ENCODE peak calls at places on chromosomes 3 and 15, in five cellular contexts. F is CMK, Z is kidney glomerular epithelial cell, X is Peyer's patch, E is activated T-cell treated with anti-CD3 and anti-CD28 coated beads for 1 hour. N is an unnamed sample.

GRCh38 chr15:42056934-42057743 is 36.3 kb upstream of the PLA2G4E start:
- DNase-seq in F (no peak), E (peak), X (peak), Z (peak), N (peak)

GRCh38 chr15:44296625-44297524 is 8.4 kb downstream of the GOLM2 start:
- DNase-seq in E (no peak), Z (peak), X (no peak), F (no peak), N (no peak)

GRCh38 chr15:70505411-70505919 is 257.9 kb downstream of the UACA start:
- DNase-seq in X (no peak), F (no peak), E (no peak), Z (peak), N (no peak)

GRCh38 chr15:45919806-45920205 is 285.0 kb downstream of the SQOR start:
- DNase-seq in E (no peak), F (no peak), X (no peak), Z (peak), N (no peak)

GRCh38 chr3:73365756-73366397 is 258.9 kb downstream of the PDZRN3 start:
- DNase-seq in X (no peak), Z (no peak), F (no peak), E (no peak), N (peak)

GRCh38 chr15:75309711-75310110 is 26.2 kb upstream of the COMMD4 start:
- DNase-seq in X (no peak), Z (peak), F (no peak), E (no peak), N (no peak)

GRCh38 chr15:31463521-31464102 is 137.0 kb downstream of the KLF13 start:
- DNase-seq in E (no peak), X (no peak), F (no peak), Z (no peak), N (no peak)

GRCh38 chr3:151437047-151437446 is 23.8 kb downstream of the IGSF10 start:
- DNase-seq in F (no peak), E (no peak), X (no peak), Z (no peak), N (no peak)

GRCh38 chr15:38424101-38424552 is 29.8 kb upstream of the FAM98B start:
- DNase-seq in E (no peak), F (no peak), X (no peak), Z (no peak), N (no peak)

GRCh38 chr3:46110701-46111493 is 83.6 kb upstream of the XCR1 start:
- DNase-seq in E (no peak), F (no peak), Z (peak), X (no peak), N (peak)

GRCh38 chr3:108051005-108051404 is 39.8 kb downstream of the CD47 start:
- DNase-seq in E (no peak), F (no peak), X (no peak), Z (no peak), N (no peak)

GRCh38 chr15:38004218-38004848 is 69.9 kb downstream of the TMCO5A start:
- DNase-seq in Z (no peak), E (no peak), X (no peak), F (no peak), N (no peak)

GRCh38 chr3:99781761-99782160 is 35.9 kb upstream of the CMSS1 start:
- DNase-seq in E (no peak), X (no peak), F (no peak), Z (no peak), N (no peak)

GRCh38 chr3:178112134-178112533 is 424.1 kb upstream of the KCNMB2 start:
- DNase-seq in Z (no peak), F (no peak), X (no peak), E (no peak), N (no peak)

N was measured in left colon.